ENCODE peak calls at places on chromosomes 2 and 18, in nine cellular contexts. One of them, this sample, is unnamed.

GRCh38 chr2:96386470-96386869 is 50.9 kb downstream of the NCAPH start:
- DNase-seq in glutamatergic neuron: no peak
- DNase-seq in brain microvascular endothelial cell: no peak
- DNase-seq in epithelial cell of proximal tubule: no peak
- DNase-seq in GM12865: no peak
- DNase-seq in fibroblast of the aortic adventitia: no peak
- DNase-seq in B cell: no peak
- DNase-seq in heart left ventricle: no peak
- DNase-seq in cardiac fibroblast: no peak
- DNase-seq in this sample: no peak

GRCh38 chr2:176001281-176001902 is 675 bp downstream of the LNPK start:
- DNase-seq in glutamatergic neuron: peak
- DNase-seq in brain microvascular endothelial cell: peak
- DNase-seq in epithelial cell of proximal tubule: no peak
- DNase-seq in GM12865: peak
- DNase-seq in fibroblast of the aortic adventitia: peak
- DNase-seq in B cell: peak
- DNase-seq in heart left ventricle: no peak
- DNase-seq in cardiac fibroblast: peak
- DNase-seq in this sample: peak

GRCh38 chr2:38797276-38797675 is 19.3 kb downstream of the GEMIN6 start:
- DNase-seq in glutamatergic neuron: no peak
- DNase-seq in brain microvascular endothelial cell: no peak
- DNase-seq in epithelial cell of proximal tubule: no peak
- DNase-seq in GM12865: no peak
- DNase-seq in fibroblast of the aortic adventitia: peak
- DNase-seq in B cell: no peak
- DNase-seq in heart left ventricle: no peak
- DNase-seq in cardiac fibroblast: no peak
- DNase-seq in this sample: peak

GRCh38 chr2:185144159-185144919 is 546.0 kb downstream of the ZNF804A start:
- DNase-seq in glutamatergic neuron: no peak
- DNase-seq in brain microvascular endothelial cell: no peak
- DNase-seq in epithelial cell of proximal tubule: no peak
- DNase-seq in GM12865: no peak
- DNase-seq in fibroblast of the aortic adventitia: no peak
- DNase-seq in B cell: no peak
- DNase-seq in heart left ventricle: peak
- DNase-seq in cardiac fibroblast: no peak
- DNase-seq in this sample: no peak

GRCh38 chr2:120973196-120973595 is 237.5 kb downstream of the GLI2 start:
- DNase-seq in glutamatergic neuron: no peak
- DNase-seq in brain microvascular endothelial cell: no peak
- DNase-seq in epithelial cell of proximal tubule: no peak
- DNase-seq in GM12865: no peak
- DNase-seq in fibroblast of the aortic adventitia: no peak
- DNase-seq in B cell: no peak
- DNase-seq in heart left ventricle: peak
- DNase-seq in cardiac fibroblast: no peak
- DNase-seq in this sample: no peak

GRCh38 chr2:102306125-102306524 is 5.2 kb upstream of the IL1RL1 start:
- DNase-seq in glutamatergic neuron: no peak
- DNase-seq in brain microvascular endothelial cell: no peak
- DNase-seq in epithelial cell of proximal tubule: no peak
- DNase-seq in GM12865: no peak
- DNase-seq in fibroblast of the aortic adventitia: no peak
- DNase-seq in B cell: no peak
- DNase-seq in heart left ventricle: no peak
- DNase-seq in cardiac fibroblast: no peak
- DNase-seq in this sample: no peak

GRCh38 chr2:78070693-78071092 is 548.5 kb upstream of the LRRTM4 start:
- DNase-seq in glutamatergic neuron: no peak
- DNase-seq in brain microvascular endothelial cell: no peak
- DNase-seq in epithelial cell of proximal tubule: no peak
- DNase-seq in GM12865: no peak
- DNase-seq in fibroblast of the aortic adventitia: no peak
- DNase-seq in B cell: no peak
- DNase-seq in heart left ventricle: no peak
- DNase-seq in cardiac fibroblast: no peak
- DNase-seq in this sample: no peak

GRCh38 chr18:79203017-79203605 is 133.9 kb downstream of the ATP9B start:
- DNase-seq in glutamatergic neuron: no peak
- DNase-seq in brain microvascular endothelial cell: no peak
- DNase-seq in epithelial cell of proximal tubule: peak
- DNase-seq in GM12865: no peak
- DNase-seq in fibroblast of the aortic adventitia: no peak
- DNase-seq in B cell: no peak
- DNase-seq in heart left ventricle: no peak
- DNase-seq in cardiac fibroblast: no peak
- DNase-seq in this sample: no peak

GRCh38 chr2:11234309-11234708 is 79.0 kb downstream of the SLC66A3 start:
- DNase-seq in glutamatergic neuron: no peak
- DNase-seq in brain microvascular endothelial cell: no peak
- DNase-seq in epithelial cell of proximal tubule: no peak
- DNase-seq in GM12865: no peak
- DNase-seq in fibroblast of the aortic adventitia: peak
- DNase-seq in B cell: no peak
- DNase-seq in heart left ventricle: no peak
- DNase-seq in cardiac fibroblast: peak
- DNase-seq in this sample: no peak

GRCh38 chr2:240781471-240782220 is 38.4 kb downstream of the KIF1A start:
- DNase-seq in glutamatergic neuron: no peak
- DNase-seq in brain microvascular endothelial cell: no peak
- DNase-seq in epithelial cell of proximal tubule: no peak
- DNase-seq in GM12865: no peak
- DNase-seq in fibroblast of the aortic adventitia: no peak
- DNase-seq in B cell: no peak
- DNase-seq in heart left ventricle: peak
- DNase-seq in cardiac fibroblast: no peak
- DNase-seq in this sample: no peak

GRCh38 chr2:105582952-105583660 is 161.6 kb upstream of the NCK2 start:
- DNase-seq in glutamatergic neuron: no peak
- DNase-seq in brain microvascular endothelial cell: no peak
- DNase-seq in epithelial cell of proximal tubule: no peak
- DNase-seq in GM12865: no peak
- DNase-seq in fibroblast of the aortic adventitia: no peak
- DNase-seq in B cell: no peak
- DNase-seq in heart left ventricle: no peak
- DNase-seq in cardiac fibroblast: no peak
- DNase-seq in this sample: no peak

GRCh38 chr2:241770185-241770935 is 6.3 kb upstream of the GAL3ST2 start:
- DNase-seq in glutamatergic neuron: peak
- DNase-seq in brain microvascular endothelial cell: no peak
- DNase-seq in epithelial cell of proximal tubule: no peak
- DNase-seq in GM12865: no peak
- DNase-seq in fibroblast of the aortic adventitia: no peak
- DNase-seq in B cell: peak
- DNase-seq in heart left ventricle: no peak
- DNase-seq in cardiac fibroblast: no peak
- DNase-seq in this sample: no peak

GRCh38 chr18:36592282-36592681 is 236.5 kb downstream of the TPGS2 start:
- DNase-seq in glutamatergic neuron: no peak
- DNase-seq in brain microvascular endothelial cell: no peak
- DNase-seq in epithelial cell of proximal tubule: no peak
- DNase-seq in GM12865: no peak
- DNase-seq in fibroblast of the aortic adventitia: no peak
- DNase-seq in B cell: no peak
- DNase-seq in heart left ventricle: no peak
- DNase-seq in cardiac fibroblast: no peak
- DNase-seq in this sample: no peak

GRCh38 chr2:174183076-174183475 is 65.3 kb downstream of the OLA1 start:
- DNase-seq in glutamatergic neuron: no peak
- DNase-seq in brain microvascular endothelial cell: no peak
- DNase-seq in epithelial cell of proximal tubule: no peak
- DNase-seq in GM12865: no peak
- DNase-seq in fibroblast of the aortic adventitia: no peak
- DNase-seq in B cell: no peak
- DNase-seq in heart left ventricle: no peak
- DNase-seq in cardiac fibroblast: no peak
- DNase-seq in this sample: no peak

GRCh38 chr2:35741556-35741955 is 614.0 kb upstream of the CRIM1 start:
- DNase-seq in glutamatergic neuron: no peak
- DNase-seq in brain microvascular endothelial cell: no peak
- DNase-seq in epithelial cell of proximal tubule: no peak
- DNase-seq in GM12865: no peak
- DNase-seq in fibroblast of the aortic adventitia: no peak
- DNase-seq in B cell: no peak
- DNase-seq in heart left ventricle: no peak
- DNase-seq in cardiac fibroblast: no peak
- DNase-seq in this sample: peak

GRCh38 chr2:121903037-121903689 is 147.7 kb downstream of the TSN start:
- DNase-seq in glutamatergic neuron: no peak
- DNase-seq in brain microvascular endothelial cell: no peak
- DNase-seq in epithelial cell of proximal tubule: no peak
- DNase-seq in GM12865: no peak
- DNase-seq in fibroblast of the aortic adventitia: no peak
- DNase-seq in B cell: no peak
- DNase-seq in heart left ventricle: no peak
- DNase-seq in cardiac fibroblast: peak
- DNase-seq in this sample: no peak

GRCh38 chr18:57859314-57859713 is 56.2 kb upstream of the ATP8B1 start:
- DNase-seq in glutamatergic neuron: no peak
- DNase-seq in brain microvascular endothelial cell: peak
- DNase-seq in epithelial cell of proximal tubule: peak
- DNase-seq in GM12865: peak
- DNase-seq in fibroblast of the aortic adventitia: no peak
- DNase-seq in B cell: no peak
- DNase-seq in heart left ventricle: no peak
- DNase-seq in cardiac fibroblast: peak
- DNase-seq in this sample: no peak

GRCh38 chr2:157760949-157761348 is 115.2 kb downstream of the ACVR1 start:
- DNase-seq in glutamatergic neuron: no peak
- DNase-seq in brain microvascular endothelial cell: no peak
- DNase-seq in epithelial cell of proximal tubule: no peak
- DNase-seq in GM12865: no peak
- DNase-seq in fibroblast of the aortic adventitia: no peak
- DNase-seq in B cell: no peak
- DNase-seq in heart left ventricle: no peak
- DNase-seq in cardiac fibroblast: no peak
- DNase-seq in this sample: no peak
- TF ChIP-seq CTCF in glutamatergic neuron: no peak
- TF ChIP-seq CTCF in brain microvascular endothelial cell: no peak
- TF ChIP-seq CTCF in epithelial cell of proximal tubule: no peak
- TF ChIP-seq CTCF in GM12865: no peak
- TF ChIP-seq CTCF in fibroblast of the aortic adventitia: no peak
- TF ChIP-seq CTCF in B cell: no peak
- TF ChIP-seq CTCF in heart left ventricle: no peak
- TF ChIP-seq CTCF in cardiac fibroblast: no peak
- TF ChIP-seq CTCF in this sample: no peak

DNA sequence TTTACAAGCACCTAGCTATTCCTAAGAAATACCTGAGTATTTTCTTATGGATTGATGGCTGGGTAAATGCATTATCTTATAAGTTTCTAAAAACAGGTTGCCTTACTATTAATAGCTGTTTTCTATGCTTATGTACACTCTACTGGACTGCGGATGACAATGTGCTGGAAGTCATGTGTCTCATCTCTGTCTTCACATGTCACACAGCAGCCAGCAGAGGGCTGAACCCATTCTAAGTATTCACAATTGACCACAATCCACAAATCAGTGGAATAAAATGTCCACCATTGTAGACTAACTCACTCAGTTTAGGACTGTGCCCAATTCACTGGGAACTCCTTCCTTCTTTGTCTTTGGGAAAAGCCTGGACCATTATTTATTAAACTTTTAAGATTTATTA is 371.2 kb downstream of the INSIG2 start:
- DNase-seq in glutamatergic neuron: no peak
- DNase-seq in brain microvascular endothelial cell: no peak
- DNase-seq in epithelial cell of proximal tubule: no peak
- DNase-seq in GM12865: no peak
- DNase-seq in fibroblast of the aortic adventitia: no peak
- DNase-seq in B cell: no peak
- DNase-seq in heart left ventricle: no peak
- DNase-seq in cardiac fibroblast: no peak
- DNase-seq in this sample: no peak
- TF ChIP-seq CTCF in glutamatergic neuron: no peak
- TF ChIP-seq CTCF in brain microvascular endothelial cell: peak
- TF ChIP-seq CTCF in epithelial cell of proximal tubule: peak
- TF ChIP-seq CTCF in GM12865: no peak
- TF ChIP-seq CTCF in fibroblast of the aortic adventitia: no peak
- TF ChIP-seq CTCF in B cell: no peak
- TF ChIP-seq CTCF in heart left ventricle: no peak
- TF ChIP-seq CTCF in cardiac fibroblast: no peak
- TF ChIP-seq CTCF in this sample: no peak

DNA sequence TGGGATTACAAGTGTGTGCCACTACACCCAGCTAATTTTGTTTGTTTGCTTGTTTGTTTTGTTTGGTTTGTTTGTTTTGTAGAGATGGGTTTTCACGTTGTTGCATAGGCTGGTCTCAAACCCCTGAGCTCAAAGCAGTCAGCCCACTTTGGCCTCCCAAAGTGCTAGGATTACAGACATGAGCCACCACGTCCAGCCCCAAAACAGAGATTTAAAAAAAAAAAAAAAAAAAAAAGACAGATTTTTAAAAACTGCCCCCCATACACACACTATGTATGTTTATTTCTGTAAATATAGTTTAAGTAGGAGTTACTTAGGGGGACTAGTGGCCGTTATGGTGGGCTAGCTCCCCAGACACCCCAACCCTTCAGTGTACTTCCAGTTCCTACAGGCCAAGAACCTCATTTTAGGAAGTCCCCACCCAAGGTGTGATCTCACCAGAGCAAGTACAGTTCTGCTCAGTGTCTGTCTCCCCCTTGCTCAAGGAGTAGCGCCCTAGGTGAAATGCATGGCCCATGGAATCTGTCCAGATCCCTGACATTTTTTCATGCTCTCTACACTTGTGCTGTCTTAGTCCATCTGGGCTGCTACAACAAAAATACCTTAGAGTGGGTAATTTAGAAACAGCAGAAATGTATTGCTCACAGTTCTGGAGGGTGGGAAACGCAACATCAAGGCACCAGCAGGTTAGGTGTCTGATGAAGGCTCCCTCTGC is 1.6 kb upstream of the TMBIM1 start:
- DNase-seq in glutamatergic neuron: no peak
- DNase-seq in brain microvascular endothelial cell: no peak
- DNase-seq in epithelial cell of proximal tubule: no peak
- DNase-seq in GM12865: no peak
- DNase-seq in fibroblast of the aortic adventitia: no peak
- DNase-seq in B cell: peak
- DNase-seq in heart left ventricle: no peak
- DNase-seq in cardiac fibroblast: no peak
- DNase-seq in this sample: no peak
- TF ChIP-seq CTCF in glutamatergic neuron: no peak
- TF ChIP-seq CTCF in brain microvascular endothelial cell: no peak
- TF ChIP-seq CTCF in epithelial cell of proximal tubule: no peak
- TF ChIP-seq CTCF in GM12865: no peak
- TF ChIP-seq CTCF in fibroblast of the aortic adventitia: no peak
- TF ChIP-seq CTCF in B cell: no peak
- TF ChIP-seq CTCF in heart left ventricle: no peak
- TF ChIP-seq CTCF in cardiac fibroblast: no peak
- TF ChIP-seq CTCF in this sample: no peak

DNA sequence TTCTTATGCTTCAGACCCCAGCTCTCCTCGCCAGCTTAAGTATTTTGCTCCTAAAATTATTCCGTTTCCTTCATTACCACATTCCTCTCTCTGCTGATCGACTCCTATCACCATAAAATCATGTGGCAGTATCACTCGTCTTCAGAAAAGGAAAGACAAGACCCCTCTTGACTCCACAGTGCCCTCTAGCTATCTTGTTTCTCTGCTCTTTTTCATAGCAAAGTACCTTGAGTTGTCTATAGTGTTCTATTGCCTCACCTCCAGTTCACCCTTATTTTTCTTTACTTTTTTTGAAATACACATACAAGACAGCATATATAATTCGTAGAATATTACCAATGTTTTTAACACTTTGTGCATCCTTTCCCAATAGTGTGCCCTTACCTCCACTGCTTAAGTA is 273.2 kb upstream of the SIX3 start:
- DNase-seq in glutamatergic neuron: no peak
- DNase-seq in brain microvascular endothelial cell: no peak
- DNase-seq in epithelial cell of proximal tubule: no peak
- DNase-seq in GM12865: peak
- DNase-seq in fibroblast of the aortic adventitia: no peak
- DNase-seq in B cell: no peak
- DNase-seq in heart left ventricle: no peak
- DNase-seq in cardiac fibroblast: no peak
- DNase-seq in this sample: no peak
- TF ChIP-seq CTCF in glutamatergic neuron: no peak
- TF ChIP-seq CTCF in brain microvascular endothelial cell: peak
- TF ChIP-seq CTCF in epithelial cell of proximal tubule: peak
- TF ChIP-seq CTCF in GM12865: peak
- TF ChIP-seq CTCF in fibroblast of the aortic adventitia: no peak
- TF ChIP-seq CTCF in B cell: no peak
- TF ChIP-seq CTCF in heart left ventricle: peak
- TF ChIP-seq CTCF in cardiac fibroblast: peak
- TF ChIP-seq CTCF in this sample: no peak

This sample was measured in fibroblast of lung.